ENCODE peak calls at places on chromosomes 1 and 21, in six cellular contexts. N, C, K, M, T and S are unnamed samples.

GRCh38 chr1:172719694-172720138 is 60.8 kb downstream of the FASLG start:
- DNase-seq in T (peak; percentile 39), N (peak; percentile 57), K (peak; percentile 32), M (peak; percentile 64), C (peak; percentile 70), S (peak; percentile 29)

GRCh38 chr1:68384321-68384813 is 65.4 kb downstream of the RPE65 start:
- DNase-seq in C (peak; percentile 98), T (no peak), M (no peak), K (peak; percentile 100), N (peak; percentile 100), S (peak; percentile 100)

GRCh38 chr1:94182191-94182590 is 55.2 kb downstream of the ARHGAP29 start:
- DNase-seq in N (no peak), C (no peak), M (no peak), T (no peak), K (no peak), S (no peak)

GRCh38 chr1:35210306-35211112 is 17.6 kb upstream of the SFPQ start:
- DNase-seq in K (peak; percentile 20), T (peak; percentile 11), M (peak; percentile 65), N (no peak), C (no peak), S (no peak)

GRCh38 chr1:44826375-44827196 is 16.5 kb downstream of the PTCH2 start:
- DNase-seq in T (no peak), C (peak; percentile 40), K (no peak), M (no peak), N (no peak), S (no peak)

GRCh38 chr1:189567890-189568289 is 909.8 kb downstream of the BRINP3 start:
- DNase-seq in C (no peak), M (no peak), N (no peak), K (no peak), T (no peak), S (no peak)

GRCh38 chr21:39087238-39087975 is 95.8 kb downstream of the PSMG1 start:
- DNase-seq in T (peak; percentile 12), K (peak; percentile 24), M (peak; percentile 40), N (no peak), C (no peak), S (peak; percentile 24)

GRCh38 chr21:43367296-43367695 is 59.6 kb downstream of the SIK1 start:
- DNase-seq in M (no peak), K (no peak), T (no peak), C (no peak), N (no peak), S (no peak)

GRCh38 chr1:153697873-153698647 is 19.6 kb downstream of the NPR1 start:
- DNase-seq in C (peak; percentile 96), K (peak; percentile 53), T (no peak), M (no peak), N (no peak), S (peak; percentile 40)

GRCh38 chr1:155466996-155467395 is 95.6 kb downstream of the ASH1L start:
- DNase-seq in N (peak; percentile 90), M (no peak), C (peak; percentile 57), K (peak; percentile 92), T (no peak), S (peak; percentile 91)

GRCh38 chr1:212606734-212607205 is 1.8 kb upstream of the ATF3 start:
- DNase-seq in M (peak; percentile 28), K (no peak), N (no peak), C (no peak), T (no peak), S (no peak)

GRCh38 chr1:76625887-76626286 is 241.4 kb upstream of the ST6GALNAC5 start:
- DNase-seq in K (no peak), T (no peak), N (no peak), M (peak; percentile 5), C (no peak), S (no peak)

GRCh38 chr1:27589841-27590426 is 14.0 kb downstream of the AHDC1 start:
- DNase-seq in M (no peak), K (peak; percentile 62), N (peak; percentile 54), C (peak; percentile 47), T (no peak), S (no peak)

GRCh38 chr1:154943649-154944421 is 7.3 kb upstream of the PMVK start:
- DNase-seq in C (peak; percentile 29), K (no peak), T (peak; percentile 44), N (peak; percentile 12), M (peak; percentile 70), S (no peak)

GRCh38 chr1:51444096-51444495 is 75.0 kb downstream of the EPS15 start:
- DNase-seq in N (peak; percentile 55), C (no peak), M (no peak), K (no peak), T (no peak), S (no peak)

GRCh38 chr1:245599413-245600174 is 444.8 kb downstream of the KIF26B start:
- DNase-seq in T (no peak), M (no peak), N (peak; percentile 94), C (no peak), K (peak; percentile 95), S (peak; percentile 94)

GRCh38 chr1:206447079-206447780 is 23.0 kb upstream of the IKBKE start:
- DNase-seq in T (no peak), N (no peak), C (no peak), K (no peak), M (peak; percentile 38), S (no peak)

GRCh38 chr21:38567577-38568360 is 69.5 kb upstream of the ERG start:
- DNase-seq in C (no peak), N (peak; percentile 6), T (peak; percentile 5), M (peak; percentile 54), K (peak; percentile 77), S (peak; percentile 66)

GRCh38 chr1:54403377-54403776 is 2.8 kb downstream of the SSBP3 start:
- DNase-seq in C (no peak), K (no peak), M (no peak), T (no peak), N (no peak), S (no peak)

GRCh38 chr1:9449106-9449627 is 90.1 kb upstream of the SLC25A33 start:
- DNase-seq in M (no peak), N (peak; percentile 47), T (no peak), K (peak; percentile 86), C (peak; percentile 31), S (peak; percentile 83)

GRCh38 chr1:202576816-202577215 is 133.4 kb downstream of the SYT2 start:
- DNase-seq in C (peak; percentile 40), K (peak; percentile 92), N (peak; percentile 83), M (no peak), T (no peak), S (peak; percentile 90)

GRCh38 chr1:16372535-16373340 is 5.7 kb downstream of the SZRD1 start:
- DNase-seq in N (peak; percentile 62), C (no peak), K (no peak), M (no peak), T (no peak), S (no peak)

GRCh38 chr1:224168859-224169380 is 14.1 kb upstream of the DEGS1 start:
- DNase-seq in T (no peak), K (peak; percentile 97), N (peak; percentile 91), M (no peak), C (peak; percentile 94), S (peak; percentile 97)

GRCh38 chr1:79497193-79497773 is 490.8 kb upstream of the ADGRL4 start:
- DNase-seq in K (peak; percentile 29), N (peak; percentile 47), C (peak; percentile 49), T (peak; percentile 20), M (peak; percentile 54), S (peak; percentile 18)

GRCh38 chr1:24385160-24385939 is 28.2 kb downstream of the STPG1 start:
- DNase-seq in T (no peak), N (peak; percentile 49), K (peak; percentile 79), M (peak; percentile 43), C (no peak), S (peak; percentile 68)

GRCh38 chr1:2526824-2527552 is 592 bp upstream of the PANK4 start:
- DNase-seq in T (peak; percentile 61), M (no peak), N (peak; percentile 59), C (no peak), K (peak; percentile 48), S (peak; percentile 29)

GRCh38 chr1:91884459-91885290 is 1.3 kb downstream of the TGFBR3 start:
- DNase-seq in M (peak; percentile 59), K (no peak), T (peak; percentile 20), N (peak; percentile 24), C (peak; percentile 70), S (no peak)

GRCh38 chr1:85325920-85326319 is 49.5 kb upstream of the BCL10 start:
- DNase-seq in N (no peak), T (no peak), C (no peak), M (no peak), K (peak; percentile 45), S (no peak)

DNA sequence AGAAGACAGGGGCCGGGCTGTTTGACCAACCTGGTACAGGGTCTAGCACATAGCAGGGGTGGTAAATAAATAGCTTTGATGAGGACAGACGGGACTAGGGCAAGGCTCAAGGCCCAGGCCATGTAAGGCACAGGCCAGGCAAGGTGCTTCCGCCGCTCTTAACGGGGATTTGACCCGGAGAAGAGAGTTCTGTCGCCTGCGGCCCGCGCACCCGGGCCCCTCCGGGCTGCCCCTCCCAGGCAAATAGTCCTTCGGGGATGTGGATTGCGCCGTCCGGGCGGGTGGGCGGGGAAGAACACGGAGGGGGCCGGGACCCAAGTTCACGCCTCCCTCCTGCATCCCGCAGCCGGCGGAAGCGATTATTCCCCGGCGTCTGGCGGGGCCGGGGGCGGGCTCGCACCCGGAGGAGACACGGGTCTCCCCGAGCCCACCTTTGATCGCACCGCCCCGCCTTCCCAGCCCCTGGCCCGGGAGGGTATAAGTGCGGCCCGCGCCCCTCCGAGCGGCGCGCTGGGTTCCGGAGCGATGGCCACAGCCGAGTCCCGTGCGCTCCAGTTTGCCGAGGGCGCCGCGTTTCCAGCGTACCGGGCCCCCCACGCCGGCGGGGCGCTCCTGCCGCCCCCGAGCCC is at the start of gene MIXL1:
- DNase-seq in C (no peak), M (peak; percentile 37), T (no peak), N (no peak), K (peak; percentile 13), S (no peak)
- H2AFZ ChIP-seq in C (peak within 1 kb of the TSS; percentile 91), M (peak within 1 kb of the TSS; percentile 99), T (peak within 1 kb of the TSS; percentile 100), N (peak within 1 kb of the TSS; percentile 92), K (peak within 1 kb of the TSS; percentile 67), S (peak within 1 kb of the TSS; percentile 92)

GRCh38 chr1:37169743-37170275 is 135.5 kb upstream of the GRIK3 start:
- DNase-seq in T (no peak), N (no peak), K (no peak), M (peak; percentile 20), C (no peak), S (no peak)

GRCh38 chr1:37169241-37169640 is 134.9 kb upstream of the GRIK3 start:
- DNase-seq in N (no peak), T (no peak), C (no peak), K (no peak), M (no peak), S (no peak)

GRCh38 chr1:37174876-37175275 is 140.6 kb upstream of the GRIK3 start:
- DNase-seq in M (no peak), T (no peak), N (no peak), C (peak; percentile 56), K (no peak), S (no peak)

GRCh38 chr1:37175666-37176215 is 141.4 kb upstream of the GRIK3 start:
- DNase-seq in N (no peak), C (no peak), T (no peak), M (no peak), K (no peak), S (no peak)

GRCh38 chr1:37171651-37172050 is 137.3 kb upstream of the GRIK3 start:
- DNase-seq in T (no peak), C (no peak), M (no peak), N (no peak), K (no peak), S (no peak)
- H3K9me3 ChIP-seq in T (peaks cover 2% of the 10 kb centered on the region), C (no peaks in the 10 kb centered on the region), M (no peaks in the 10 kb centered on the region), N (no peaks in the 10 kb centered on the region), K (no peaks in the 10 kb centered on the region), S (no peaks in the 10 kb centered on the region)

GRCh38 chr1:64229307-64229706 is 25.9 kb downstream of the UBE2U start:
- DNase-seq in T (no peak), M (no peak), K (no peak), C (no peak), N (no peak), S (no peak)
- H2AFZ ChIP-seq in T (no peak overlapping the region), M (no peak overlapping the region), K (no peak overlapping the region), C (no peak overlapping the region), N (no peak overlapping the region), S (no peak overlapping the region)

GRCh38 chr1:50420689-50421365 is 2.4 kb downstream of the DMRTA2 start:
- DNase-seq in C (no peak), N (no peak), K (no peak), T (peak; percentile 40), M (peak; percentile 88), S (no peak)
- H3K9me3 ChIP-seq in C (no peaks in the 10 kb centered on the region), N (peaks cover 8% of the 10 kb centered on the region), K (no peaks in the 10 kb centered on the region), T (peaks cover 2% of the 10 kb centered on the region), M (no peaks in the 10 kb centered on the region), S (no peaks in the 10 kb centered on the region)